ENCODE peak calls at places on chromosomes 11 and 22, in ten cellular contexts. One of them, this sample, is unnamed.

GRCh38 chr11:61955416-61956135 is 5.4 kb downstream of the BEST1 start:
- DNase-seq in naive thymus-derived CD8-positive, alpha-beta T cell: peak; percentile 39
- DNase-seq in esophagus squamous epithelium: no peak
- DNase-seq in fibroblast of lung: no peak
- DNase-seq in activated effector memory CD4-positive, alpha-beta T cell treated with anti-CD3 and anti-CD28 coated beads, Interleukin-2, amount 50 U/mL, for 16 hours: no peak
- DNase-seq in transverse colon: peak; percentile 46
- DNase-seq in NCI-H1092 treated with DMSO at 0.1 percent for 48 hours: peak; percentile 16
- DNase-seq in activated naive CD4-positive, alpha-beta T cell treated with Interleukin-2 at 50 U/mL for 16 hours: no peak
- DNase-seq in effector memory CD4-positive, alpha-beta T cell: no peak
- DNase-seq in head of caudate nucleus: no peak
- DNase-seq in this sample: no peak

GRCh38 chr22:35921777-35922176 is 106.8 kb downstream of the RBFOX2 start:
- DNase-seq in naive thymus-derived CD8-positive, alpha-beta T cell: peak; percentile 20
- DNase-seq in esophagus squamous epithelium: no peak
- DNase-seq in fibroblast of lung: peak; percentile 93
- DNase-seq in activated effector memory CD4-positive, alpha-beta T cell treated with anti-CD3 and anti-CD28 coated beads, Interleukin-2, amount 50 U/mL, for 16 hours: no peak
- DNase-seq in transverse colon: peak; percentile 70
- DNase-seq in NCI-H1092 treated with DMSO at 0.1 percent for 48 hours: peak; percentile 44
- DNase-seq in activated naive CD4-positive, alpha-beta T cell treated with Interleukin-2 at 50 U/mL for 16 hours: peak; percentile 23
- DNase-seq in effector memory CD4-positive, alpha-beta T cell: no peak
- DNase-seq in head of caudate nucleus: peak; percentile 36
- DNase-seq in this sample: peak; percentile 66

GRCh38 chr11:94171693-94172440 is 43.2 kb downstream of the PANX1 start:
- DNase-seq in naive thymus-derived CD8-positive, alpha-beta T cell: no peak
- DNase-seq in esophagus squamous epithelium: no peak
- DNase-seq in fibroblast of lung: peak; percentile 60
- DNase-seq in activated effector memory CD4-positive, alpha-beta T cell treated with anti-CD3 and anti-CD28 coated beads, Interleukin-2, amount 50 U/mL, for 16 hours: peak; percentile 73
- DNase-seq in transverse colon: peak; percentile 34
- DNase-seq in NCI-H1092 treated with DMSO at 0.1 percent for 48 hours: no peak
- DNase-seq in activated naive CD4-positive, alpha-beta T cell treated with Interleukin-2 at 50 U/mL for 16 hours: peak; percentile 19
- DNase-seq in effector memory CD4-positive, alpha-beta T cell: no peak
- DNase-seq in head of caudate nucleus: peak; percentile 52
- DNase-seq in this sample: peak; percentile 77

GRCh38 chr11:47104337-47104950 is 72.2 kb downstream of the ARFGAP2 start:
- DNase-seq in naive thymus-derived CD8-positive, alpha-beta T cell: no peak
- DNase-seq in esophagus squamous epithelium: no peak
- DNase-seq in fibroblast of lung: peak; percentile 24
- DNase-seq in activated effector memory CD4-positive, alpha-beta T cell treated with anti-CD3 and anti-CD28 coated beads, Interleukin-2, amount 50 U/mL, for 16 hours: no peak
- DNase-seq in transverse colon: no peak
- DNase-seq in NCI-H1092 treated with DMSO at 0.1 percent for 48 hours: no peak
- DNase-seq in activated naive CD4-positive, alpha-beta T cell treated with Interleukin-2 at 50 U/mL for 16 hours: no peak
- DNase-seq in effector memory CD4-positive, alpha-beta T cell: no peak
- DNase-seq in head of caudate nucleus: no peak
- DNase-seq in this sample: no peak

GRCh38 chr11:118622376-118623290 is 15.2 kb downstream of the PHLDB1 start:
- DNase-seq in naive thymus-derived CD8-positive, alpha-beta T cell: no peak
- DNase-seq in esophagus squamous epithelium: no peak
- DNase-seq in fibroblast of lung: peak; percentile 63
- DNase-seq in activated effector memory CD4-positive, alpha-beta T cell treated with anti-CD3 and anti-CD28 coated beads, Interleukin-2, amount 50 U/mL, for 16 hours: no peak
- DNase-seq in transverse colon: no peak
- DNase-seq in NCI-H1092 treated with DMSO at 0.1 percent for 48 hours: peak; percentile 25
- DNase-seq in activated naive CD4-positive, alpha-beta T cell treated with Interleukin-2 at 50 U/mL for 16 hours: no peak
- DNase-seq in effector memory CD4-positive, alpha-beta T cell: no peak
- DNase-seq in head of caudate nucleus: no peak
- DNase-seq in this sample: no peak

GRCh38 chr11:19723572-19724342 is 11.1 kb downstream of the NAV2 start:
- DNase-seq in naive thymus-derived CD8-positive, alpha-beta T cell: peak; percentile 28
- DNase-seq in esophagus squamous epithelium: no peak
- DNase-seq in fibroblast of lung: peak; percentile 61
- DNase-seq in activated effector memory CD4-positive, alpha-beta T cell treated with anti-CD3 and anti-CD28 coated beads, Interleukin-2, amount 50 U/mL, for 16 hours: peak; percentile 75
- DNase-seq in transverse colon: no peak
- DNase-seq in NCI-H1092 treated with DMSO at 0.1 percent for 48 hours: no peak
- DNase-seq in activated naive CD4-positive, alpha-beta T cell treated with Interleukin-2 at 50 U/mL for 16 hours: peak; percentile 41
- DNase-seq in effector memory CD4-positive, alpha-beta T cell: peak; percentile 42
- DNase-seq in head of caudate nucleus: peak; percentile 51
- DNase-seq in this sample: peak; percentile 16

GRCh38 chr11:8256271-8257002 is 7.2 kb downstream of the LMO1 start:
- DNase-seq in naive thymus-derived CD8-positive, alpha-beta T cell: no peak
- DNase-seq in esophagus squamous epithelium: no peak
- DNase-seq in fibroblast of lung: no peak
- DNase-seq in activated effector memory CD4-positive, alpha-beta T cell treated with anti-CD3 and anti-CD28 coated beads, Interleukin-2, amount 50 U/mL, for 16 hours: peak; percentile 34
- DNase-seq in transverse colon: no peak
- DNase-seq in NCI-H1092 treated with DMSO at 0.1 percent for 48 hours: no peak
- DNase-seq in activated naive CD4-positive, alpha-beta T cell treated with Interleukin-2 at 50 U/mL for 16 hours: no peak
- DNase-seq in effector memory CD4-positive, alpha-beta T cell: no peak
- DNase-seq in head of caudate nucleus: peak; percentile 3
- DNase-seq in this sample: peak; percentile 14

GRCh38 chr11:65130631-65131416 is 3.5 kb downstream of the SYVN1 start:
- DNase-seq in naive thymus-derived CD8-positive, alpha-beta T cell: no peak
- DNase-seq in esophagus squamous epithelium: no peak
- DNase-seq in fibroblast of lung: no peak
- DNase-seq in activated effector memory CD4-positive, alpha-beta T cell treated with anti-CD3 and anti-CD28 coated beads, Interleukin-2, amount 50 U/mL, for 16 hours: no peak
- DNase-seq in transverse colon: no peak
- DNase-seq in NCI-H1092 treated with DMSO at 0.1 percent for 48 hours: no peak
- DNase-seq in activated naive CD4-positive, alpha-beta T cell treated with Interleukin-2 at 50 U/mL for 16 hours: no peak
- DNase-seq in effector memory CD4-positive, alpha-beta T cell: no peak
- DNase-seq in head of caudate nucleus: no peak
- DNase-seq in this sample: peak; percentile 5

GRCh38 chr11:66146940-66147339 is 76.9 kb downstream of the PACS1 start:
- DNase-seq in naive thymus-derived CD8-positive, alpha-beta T cell: no peak
- DNase-seq in esophagus squamous epithelium: no peak
- DNase-seq in fibroblast of lung: no peak
- DNase-seq in activated effector memory CD4-positive, alpha-beta T cell treated with anti-CD3 and anti-CD28 coated beads, Interleukin-2, amount 50 U/mL, for 16 hours: no peak
- DNase-seq in transverse colon: no peak
- DNase-seq in NCI-H1092 treated with DMSO at 0.1 percent for 48 hours: no peak
- DNase-seq in activated naive CD4-positive, alpha-beta T cell treated with Interleukin-2 at 50 U/mL for 16 hours: no peak
- DNase-seq in effector memory CD4-positive, alpha-beta T cell: no peak
- DNase-seq in head of caudate nucleus: no peak
- DNase-seq in this sample: no peak

GRCh38 chr11:119363874-119364590 is 17.5 kb downstream of the USP2 start:
- DNase-seq in naive thymus-derived CD8-positive, alpha-beta T cell: peak; percentile 55
- DNase-seq in esophagus squamous epithelium: no peak
- DNase-seq in fibroblast of lung: no peak
- DNase-seq in activated effector memory CD4-positive, alpha-beta T cell treated with anti-CD3 and anti-CD28 coated beads, Interleukin-2, amount 50 U/mL, for 16 hours: peak; percentile 85
- DNase-seq in transverse colon: peak; percentile 68
- DNase-seq in NCI-H1092 treated with DMSO at 0.1 percent for 48 hours: peak; percentile 49
- DNase-seq in activated naive CD4-positive, alpha-beta T cell treated with Interleukin-2 at 50 U/mL for 16 hours: peak; percentile 55
- DNase-seq in effector memory CD4-positive, alpha-beta T cell: peak; percentile 29
- DNase-seq in head of caudate nucleus: peak; percentile 86
- DNase-seq in this sample: no peak

GRCh38 chr22:24207264-24208011 is 26.2 kb downstream of the SUSD2 start:
- DNase-seq in naive thymus-derived CD8-positive, alpha-beta T cell: no peak
- DNase-seq in esophagus squamous epithelium: no peak
- DNase-seq in fibroblast of lung: no peak
- DNase-seq in activated effector memory CD4-positive, alpha-beta T cell treated with anti-CD3 and anti-CD28 coated beads, Interleukin-2, amount 50 U/mL, for 16 hours: no peak
- DNase-seq in transverse colon: no peak
- DNase-seq in NCI-H1092 treated with DMSO at 0.1 percent for 48 hours: no peak
- DNase-seq in activated naive CD4-positive, alpha-beta T cell treated with Interleukin-2 at 50 U/mL for 16 hours: no peak
- DNase-seq in effector memory CD4-positive, alpha-beta T cell: no peak
- DNase-seq in head of caudate nucleus: no peak
- DNase-seq in this sample: no peak

GRCh38 chr11:14713518-14714244 is 70.1 kb downstream of the PDE3B start:
- DNase-seq in naive thymus-derived CD8-positive, alpha-beta T cell: peak; percentile 84
- DNase-seq in esophagus squamous epithelium: no peak
- DNase-seq in fibroblast of lung: no peak
- DNase-seq in activated effector memory CD4-positive, alpha-beta T cell treated with anti-CD3 and anti-CD28 coated beads, Interleukin-2, amount 50 U/mL, for 16 hours: no peak
- DNase-seq in transverse colon: no peak
- DNase-seq in NCI-H1092 treated with DMSO at 0.1 percent for 48 hours: no peak
- DNase-seq in activated naive CD4-positive, alpha-beta T cell treated with Interleukin-2 at 50 U/mL for 16 hours: no peak
- DNase-seq in effector memory CD4-positive, alpha-beta T cell: peak; percentile 7
- DNase-seq in head of caudate nucleus: no peak
- DNase-seq in this sample: no peak

GRCh38 chr22:17874231-17874630 is 100.0 kb upstream of the BID start:
- DNase-seq in naive thymus-derived CD8-positive, alpha-beta T cell: no peak
- DNase-seq in esophagus squamous epithelium: no peak
- DNase-seq in fibroblast of lung: no peak
- DNase-seq in activated effector memory CD4-positive, alpha-beta T cell treated with anti-CD3 and anti-CD28 coated beads, Interleukin-2, amount 50 U/mL, for 16 hours: no peak
- DNase-seq in transverse colon: no peak
- DNase-seq in NCI-H1092 treated with DMSO at 0.1 percent for 48 hours: no peak
- DNase-seq in activated naive CD4-positive, alpha-beta T cell treated with Interleukin-2 at 50 U/mL for 16 hours: no peak
- DNase-seq in effector memory CD4-positive, alpha-beta T cell: no peak
- DNase-seq in head of caudate nucleus: peak; percentile 31
- DNase-seq in this sample: no peak

GRCh38 chr11:116454951-116455350 is 317.8 kb downstream of the BUD13 start:
- DNase-seq in naive thymus-derived CD8-positive, alpha-beta T cell: no peak
- DNase-seq in esophagus squamous epithelium: no peak
- DNase-seq in fibroblast of lung: no peak
- DNase-seq in activated effector memory CD4-positive, alpha-beta T cell treated with anti-CD3 and anti-CD28 coated beads, Interleukin-2, amount 50 U/mL, for 16 hours: no peak
- DNase-seq in transverse colon: no peak
- DNase-seq in NCI-H1092 treated with DMSO at 0.1 percent for 48 hours: no peak
- DNase-seq in activated naive CD4-positive, alpha-beta T cell treated with Interleukin-2 at 50 U/mL for 16 hours: no peak
- DNase-seq in effector memory CD4-positive, alpha-beta T cell: no peak
- DNase-seq in head of caudate nucleus: no peak
- DNase-seq in this sample: no peak

GRCh38 chr11:2268911-2269600 is 1.3 kb downstream of the ASCL2 start:
- DNase-seq in naive thymus-derived CD8-positive, alpha-beta T cell: peak; percentile 12
- DNase-seq in esophagus squamous epithelium: no peak
- DNase-seq in fibroblast of lung: peak; percentile 16
- DNase-seq in activated effector memory CD4-positive, alpha-beta T cell treated with anti-CD3 and anti-CD28 coated beads, Interleukin-2, amount 50 U/mL, for 16 hours: peak; percentile 92
- DNase-seq in transverse colon: peak; percentile 48
- DNase-seq in NCI-H1092 treated with DMSO at 0.1 percent for 48 hours: peak; percentile 41
- DNase-seq in activated naive CD4-positive, alpha-beta T cell treated with Interleukin-2 at 50 U/mL for 16 hours: peak; percentile 89
- DNase-seq in effector memory CD4-positive, alpha-beta T cell: no peak
- DNase-seq in head of caudate nucleus: peak; percentile 37
- DNase-seq in this sample: peak; percentile 40

GRCh38 chr11:1231396-1232327 is 8.8 kb downstream of the MUC5B start:
- DNase-seq in naive thymus-derived CD8-positive, alpha-beta T cell: no peak
- DNase-seq in esophagus squamous epithelium: no peak
- DNase-seq in fibroblast of lung: no peak
- DNase-seq in activated effector memory CD4-positive, alpha-beta T cell treated with anti-CD3 and anti-CD28 coated beads, Interleukin-2, amount 50 U/mL, for 16 hours: peak; percentile 57
- DNase-seq in transverse colon: peak; percentile 33
- DNase-seq in NCI-H1092 treated with DMSO at 0.1 percent for 48 hours: no peak
- DNase-seq in activated naive CD4-positive, alpha-beta T cell treated with Interleukin-2 at 50 U/mL for 16 hours: no peak
- DNase-seq in effector memory CD4-positive, alpha-beta T cell: no peak
- DNase-seq in head of caudate nucleus: no peak
- DNase-seq in this sample: peak; percentile 30

GRCh38 chr22:44975444-44976262 is 34.2 kb downstream of the PHF21B start:
- DNase-seq in naive thymus-derived CD8-positive, alpha-beta T cell: peak; percentile 38
- DNase-seq in esophagus squamous epithelium: peak; percentile 2
- DNase-seq in fibroblast of lung: peak; percentile 78
- DNase-seq in activated effector memory CD4-positive, alpha-beta T cell treated with anti-CD3 and anti-CD28 coated beads, Interleukin-2, amount 50 U/mL, for 16 hours: peak; percentile 79
- DNase-seq in transverse colon: peak; percentile 77
- DNase-seq in NCI-H1092 treated with DMSO at 0.1 percent for 48 hours: no peak
- DNase-seq in activated naive CD4-positive, alpha-beta T cell treated with Interleukin-2 at 50 U/mL for 16 hours: peak; percentile 56
- DNase-seq in effector memory CD4-positive, alpha-beta T cell: no peak
- DNase-seq in head of caudate nucleus: peak; percentile 81
- DNase-seq in this sample: peak; percentile 60

GRCh38 chr11:127683321-127683720 is 682.8 kb upstream of the KIRREL3 start:
- DNase-seq in naive thymus-derived CD8-positive, alpha-beta T cell: no peak
- DNase-seq in esophagus squamous epithelium: no peak
- DNase-seq in fibroblast of lung: no peak
- DNase-seq in activated effector memory CD4-positive, alpha-beta T cell treated with anti-CD3 and anti-CD28 coated beads, Interleukin-2, amount 50 U/mL, for 16 hours: no peak
- DNase-seq in transverse colon: no peak
- DNase-seq in NCI-H1092 treated with DMSO at 0.1 percent for 48 hours: no peak
- DNase-seq in activated naive CD4-positive, alpha-beta T cell treated with Interleukin-2 at 50 U/mL for 16 hours: no peak
- DNase-seq in effector memory CD4-positive, alpha-beta T cell: no peak
- DNase-seq in head of caudate nucleus: no peak
- DNase-seq in this sample: no peak

GRCh38 chr11:70314730-70315129 is 44.2 kb downstream of the PPFIA1 start:
- DNase-seq in naive thymus-derived CD8-positive, alpha-beta T cell: no peak
- DNase-seq in esophagus squamous epithelium: no peak
- DNase-seq in fibroblast of lung: no peak
- DNase-seq in activated effector memory CD4-positive, alpha-beta T cell treated with anti-CD3 and anti-CD28 coated beads, Interleukin-2, amount 50 U/mL, for 16 hours: no peak
- DNase-seq in transverse colon: no peak
- DNase-seq in NCI-H1092 treated with DMSO at 0.1 percent for 48 hours: no peak
- DNase-seq in activated naive CD4-positive, alpha-beta T cell treated with Interleukin-2 at 50 U/mL for 16 hours: no peak
- DNase-seq in effector memory CD4-positive, alpha-beta T cell: no peak
- DNase-seq in head of caudate nucleus: no peak
- DNase-seq in this sample: no peak

GRCh38 chr22:19431641-19432091 is at the start of gene HIRA:
- DNase-seq in naive thymus-derived CD8-positive, alpha-beta T cell: peak; percentile 87
- DNase-seq in esophagus squamous epithelium: no peak
- DNase-seq in fibroblast of lung: peak; percentile 71
- DNase-seq in activated effector memory CD4-positive, alpha-beta T cell treated with anti-CD3 and anti-CD28 coated beads, Interleukin-2, amount 50 U/mL, for 16 hours: peak; percentile 96
- DNase-seq in transverse colon: peak; percentile 82
- DNase-seq in NCI-H1092 treated with DMSO at 0.1 percent for 48 hours: peak; percentile 86
- DNase-seq in activated naive CD4-positive, alpha-beta T cell treated with Interleukin-2 at 50 U/mL for 16 hours: peak; percentile 90
- DNase-seq in effector memory CD4-positive, alpha-beta T cell: peak; percentile 72
- DNase-seq in head of caudate nucleus: peak; percentile 86
- DNase-seq in this sample: peak; percentile 57

GRCh38 chr22:49517211-49517610 is 310.5 kb downstream of the BRD1 start:
- DNase-seq in naive thymus-derived CD8-positive, alpha-beta T cell: no peak
- DNase-seq in esophagus squamous epithelium: no peak
- DNase-seq in fibroblast of lung: no peak
- DNase-seq in activated effector memory CD4-positive, alpha-beta T cell treated with anti-CD3 and anti-CD28 coated beads, Interleukin-2, amount 50 U/mL, for 16 hours: peak; percentile 27
- DNase-seq in transverse colon: no peak
- DNase-seq in NCI-H1092 treated with DMSO at 0.1 percent for 48 hours: no peak
- DNase-seq in activated naive CD4-positive, alpha-beta T cell treated with Interleukin-2 at 50 U/mL for 16 hours: no peak
- DNase-seq in effector memory CD4-positive, alpha-beta T cell: no peak
- DNase-seq in head of caudate nucleus: no peak
- DNase-seq in this sample: no peak

GRCh38 chr11:65793144-65793581 is 6.3 kb downstream of the OVOL1 start:
- DNase-seq in naive thymus-derived CD8-positive, alpha-beta T cell: no peak
- DNase-seq in esophagus squamous epithelium: no peak
- DNase-seq in fibroblast of lung: no peak
- DNase-seq in activated effector memory CD4-positive, alpha-beta T cell treated with anti-CD3 and anti-CD28 coated beads, Interleukin-2, amount 50 U/mL, for 16 hours: no peak
- DNase-seq in transverse colon: peak; percentile 88
- DNase-seq in NCI-H1092 treated with DMSO at 0.1 percent for 48 hours: peak; percentile 34
- DNase-seq in activated naive CD4-positive, alpha-beta T cell treated with Interleukin-2 at 50 U/mL for 16 hours: no peak
- DNase-seq in effector memory CD4-positive, alpha-beta T cell: no peak
- DNase-seq in head of caudate nucleus: no peak
- DNase-seq in this sample: peak; percentile 90